ENCODE peak calls at places on chromosomes 11 and 22, in four cellular contexts. I, X, O and H are unnamed samples.
A peak's percentile ranks its signal among the peaks of the same experiment; 100 is the strongest.

GRCh38 chr11:72591785-72592490 is 82.3 kb downstream of the PDE2A start:
- DNase-seq in O (no peak), I (no peak), X (no peak), H (no peak)

GRCh38 chr11:47070769-47071168 is 105.9 kb downstream of the ARFGAP2 start:
- DNase-seq in X (no peak), O (no peak), I (no peak), H (no peak)

GRCh38 chr22:40009231-40009769 is 14.5 kb downstream of the FAM83F start:
- DNase-seq in O (no peak), X (no peak), I (peak; percentile 21), H (peak; percentile 63)

GRCh38 chr11:133964946-133965632 is 8.3 kb upstream of the IGSF9B start:
- DNase-seq in I (no peak), O (no peak), X (no peak), H (no peak)

GRCh38 chr22:36052505-36052941 is 23.9 kb upstream of the RBFOX2 start:
- DNase-seq in X (no peak), O (no peak), I (peak; percentile 60), H (no peak)

GRCh38 chr11:47276923-47277322 is 7.0 kb downstream of the MADD start:
- DNase-seq in I (no peak), X (no peak), O (no peak), H (no peak)

GRCh38 chr11:1864831-1865665 is 12.2 kb downstream of the LSP1 start:
- DNase-seq in O (no peak), X (no peak), I (no peak), H (no peak)

GRCh38 chr22:17158176-17158567 is 905 bp downstream of the HDHD5 start:
- DNase-seq in O (no peak), I (no peak), X (no peak), H (no peak)

GRCh38 chr11:70106757-70107156 is 28.6 kb downstream of the ANO1 start:
- DNase-seq in I (no peak), X (no peak), O (no peak), H (no peak)

GRCh38 chr11:15775051-15775541 is 581.2 kb downstream of the SOX6 start:
- DNase-seq in X (no peak), O (no peak), I (no peak), H (no peak)

GRCh38 chr11:12640926-12641849 is 33.0 kb upstream of the TEAD1 start:
- DNase-seq in X (peak; percentile 15), I (no peak), O (no peak), H (no peak)

GRCh38 chr11:12284321-12285050 is 92.9 kb upstream of the PARVA start:
- DNase-seq in O (no peak), X (no peak), I (no peak), H (no peak)

GRCh38 chr11:45026835-45027234 is 76.2 kb upstream of the TP53I11 start:
- DNase-seq in X (no peak), I (no peak), O (no peak), H (no peak)

GRCh38 chr11:118152552-118153471 is at the start of gene SCN4B:
- DNase-seq in X (no peak), O (no peak), I (peak; percentile 76), H (peak; percentile 81)

GRCh38 chr22:41479671-41480396 is 10.9 kb downstream of the ACO2 start:
- DNase-seq in I (no peak), X (no peak), O (no peak), H (peak; percentile 15)

GRCh38 chr22:49827307-49827852 is 293 bp downstream of the BRD1 start:
- DNase-seq in I (peak; percentile 78), O (no peak), X (no peak), H (no peak)

GRCh38 chr22:48494968-48495750 is 1332.5 kb downstream of the BRD1 start:
- DNase-seq in O (no peak), X (no peak), I (no peak), H (no peak)

GRCh38 chr11:85685131-85685819 is 720 bp downstream of the CCDC89 start:
- DNase-seq in I (no peak), X (no peak), O (no peak), H (no peak)

GRCh38 chr11:34840736-34841386 is 75.3 kb downstream of the APIP start:
- DNase-seq in X (peak; percentile 57), O (no peak), I (peak; percentile 40), H (peak; percentile 29)

GRCh38 chr11:46984987-46985386 is 48.4 kb downstream of the CSTPP1 start:
- DNase-seq in X (peak; percentile 84), O (no peak), I (no peak), H (no peak)

GRCh38 chr11:19499999-19500398 is 212.6 kb upstream of the NAV2 start:
- DNase-seq in O (no peak), X (no peak), I (no peak), H (no peak)

GRCh38 chr11:19502691-19503253 is 209.9 kb upstream of the NAV2 start:
- DNase-seq in I (no peak), X (no peak), O (no peak), H (no peak)

GRCh38 chr11:19493446-19493845 is 219.2 kb upstream of the NAV2 start:
- DNase-seq in I (no peak), O (no peak), X (no peak), H (no peak)

DNA sequence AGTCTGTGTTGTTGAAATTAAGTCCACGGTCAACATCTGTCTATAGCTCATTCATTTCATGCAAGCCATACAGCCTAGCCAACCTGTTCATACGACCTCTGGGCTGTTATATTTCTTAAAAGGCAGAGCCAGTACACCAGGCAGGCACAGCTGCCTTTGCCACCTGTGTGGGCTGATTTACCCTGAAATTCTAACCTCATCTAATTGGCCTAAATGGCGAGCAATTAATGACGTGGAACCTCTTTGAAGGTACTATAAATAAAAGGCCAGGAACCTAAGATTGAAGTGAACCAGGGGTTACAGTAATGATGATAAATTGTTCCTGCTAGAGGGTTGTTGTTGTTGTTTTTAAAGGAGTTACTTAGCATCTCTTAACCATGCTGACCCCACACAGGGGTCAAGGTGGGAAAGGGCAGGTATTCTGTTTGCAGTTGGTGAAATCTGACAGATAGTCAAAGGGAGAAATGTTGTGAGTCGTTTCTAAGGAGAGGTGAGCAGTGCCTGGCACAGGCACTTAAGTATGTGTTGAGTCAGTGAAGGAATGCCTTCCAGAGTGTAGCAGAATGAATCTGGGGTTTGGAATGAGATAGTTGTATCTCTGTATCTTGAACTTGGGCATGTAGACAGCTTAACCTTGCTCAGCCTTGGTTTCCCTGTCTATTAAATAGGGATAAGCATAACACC is 213.5 kb upstream of the NAV2 start:
- DNase-seq in X (no peak), I (no peak), O (no peak), H (no peak)
- TF ChIP-seq TCF7 in X (no peak), I (no peak), O (no peak), H (no peak)

DNA sequence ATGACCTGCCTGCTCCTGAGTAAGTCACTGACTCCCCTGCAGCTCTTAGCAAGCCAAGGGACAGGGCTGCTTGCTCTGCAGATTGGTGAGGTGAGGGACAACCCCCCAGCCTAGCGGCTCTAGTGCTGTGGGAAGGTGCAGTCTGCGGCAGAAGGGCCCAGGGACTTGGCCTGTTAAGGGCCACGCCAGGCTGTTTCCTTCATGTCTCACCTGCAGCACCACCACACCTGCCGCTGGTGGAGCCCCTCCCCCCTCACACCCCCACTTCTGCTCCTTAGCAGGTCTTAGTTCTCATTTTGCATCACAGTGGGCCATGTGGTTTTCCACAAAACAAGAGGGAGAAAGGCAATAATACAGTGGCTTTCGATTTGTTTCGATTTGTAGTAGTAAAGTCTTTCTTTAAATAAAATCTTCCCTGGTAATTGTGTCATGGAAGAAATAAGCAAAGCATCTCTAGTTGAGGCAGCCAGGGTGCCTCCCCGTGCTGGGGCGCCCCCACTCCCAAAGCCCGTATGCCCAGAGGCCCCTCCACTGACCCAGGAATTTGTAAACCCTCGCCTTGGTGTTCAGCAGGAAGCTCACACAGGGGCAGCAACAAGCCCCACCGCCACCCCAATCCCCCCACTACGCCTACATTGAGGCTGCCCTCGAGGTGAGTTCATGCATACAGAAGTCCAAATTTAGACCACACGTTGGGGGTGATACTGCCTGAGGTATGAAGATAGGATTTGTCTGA is 86.5 kb upstream of the CLDN5 start:
- DNase-seq in I (no peak), O (no peak), X (no peak), H (peak; percentile 56)
- TF ChIP-seq USF2 in I (no peak), O (no peak), X (no peak), H (no peak)

DNA sequence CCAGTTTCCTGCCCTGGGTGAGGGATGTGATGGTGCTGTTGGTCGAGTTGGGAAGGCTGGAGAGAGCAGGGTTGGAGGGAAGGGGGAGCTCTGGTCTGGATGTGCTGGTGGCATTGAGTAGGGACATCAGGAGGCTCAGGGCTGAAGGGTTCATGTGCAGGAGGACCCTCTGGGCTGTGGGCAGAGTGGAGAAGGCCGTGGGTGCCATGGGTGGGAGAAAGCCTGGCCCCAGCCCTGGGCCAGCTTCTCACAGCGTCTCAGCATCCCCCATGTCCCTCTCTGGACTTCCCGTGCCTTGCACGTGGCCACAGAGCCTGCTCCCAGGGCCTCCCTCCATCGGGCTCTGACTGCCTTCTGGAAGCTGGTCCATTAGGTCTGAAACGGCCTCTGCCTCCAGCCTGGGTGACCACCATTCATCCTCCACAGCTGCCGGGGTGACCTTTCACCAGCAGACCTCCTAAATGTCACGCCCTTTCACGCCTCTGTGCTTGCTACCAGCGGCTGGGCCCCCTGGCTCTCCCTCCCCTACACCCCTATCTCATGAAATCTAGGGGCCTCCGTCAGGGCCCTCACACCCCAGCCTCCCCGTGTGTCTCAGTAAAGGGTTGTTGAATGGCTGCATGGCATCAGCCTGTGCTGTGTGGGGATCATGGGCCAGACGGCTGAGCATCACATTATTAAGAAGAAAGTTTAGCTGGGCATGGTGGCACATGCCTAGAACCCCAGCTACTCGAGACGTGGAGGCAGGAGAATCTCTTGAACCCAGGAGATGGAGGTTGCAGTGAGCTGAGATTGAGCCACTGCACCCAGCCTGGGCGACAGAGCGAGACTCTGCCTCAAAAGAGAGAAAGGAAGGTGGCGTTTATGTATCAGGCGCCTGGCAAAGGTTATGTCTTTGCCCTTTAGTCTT is 25.5 kb downstream of the MYO7A start:
- DNase-seq in X (no peak), I (no peak), O (no peak), H (no peak)
- TF ChIP-seq TCF7 in X (no peak), I (no peak), O (no peak), H (no peak)

GRCh38 chr22:23828800-23829680 is 9.8 kb downstream of the DERL3 start:
- DNase-seq in O (no peak), X (no peak), I (no peak), H (no peak)

GRCh38 chr22:23825246-23825905 is 13.4 kb downstream of the DERL3 start:
- DNase-seq in I (no peak), O (no peak), X (no peak), H (no peak)

GRCh38 chr22:23824476-23825245 is 14.1 kb downstream of the DERL3 start:
- DNase-seq in I (no peak), X (no peak), O (no peak), H (no peak)

GRCh38 chr22:23827351-23827995 is 11.3 kb downstream of the DERL3 start:
- DNase-seq in X (no peak), O (no peak), I (no peak), H (no peak)

DNA sequence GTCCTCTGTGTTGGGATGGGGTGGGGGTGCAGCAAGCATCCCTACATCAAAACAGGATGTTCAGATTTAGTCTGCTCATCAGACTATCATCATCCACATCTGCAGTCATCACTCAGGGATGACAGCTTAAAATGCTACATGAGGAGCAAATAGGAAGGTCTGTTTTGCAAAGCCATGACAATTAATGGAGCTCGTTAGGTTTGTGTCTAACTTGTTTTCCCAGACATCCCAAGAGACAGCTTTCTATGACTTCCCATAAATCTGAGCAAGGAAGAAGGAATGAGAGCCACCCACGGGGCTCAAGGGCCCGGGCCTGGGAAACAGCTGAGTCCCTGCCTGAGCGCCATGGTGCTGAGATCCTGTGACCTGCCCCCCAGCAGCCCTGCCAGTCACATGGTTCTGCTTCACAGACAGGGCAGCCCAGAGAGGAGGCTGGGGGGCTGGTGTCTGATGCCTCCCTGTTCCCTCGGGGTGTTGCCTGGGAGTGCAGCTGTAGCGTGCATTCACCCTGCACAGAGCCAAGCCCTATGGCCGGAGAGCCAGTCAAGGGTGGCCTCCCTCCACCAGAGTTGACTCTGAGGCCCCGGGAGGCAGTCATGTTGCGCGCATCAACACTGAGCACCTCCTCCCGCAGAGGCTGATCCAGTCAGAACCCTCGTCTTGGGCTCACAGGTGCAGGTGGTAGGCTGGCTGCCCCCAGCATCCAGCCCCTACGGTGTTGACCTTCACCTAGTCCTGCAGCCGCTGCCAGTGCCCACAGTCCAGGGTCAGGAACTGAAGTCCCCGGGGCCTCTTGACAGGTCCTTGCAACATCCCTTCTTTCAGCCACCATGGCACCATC is 12.1 kb downstream of the DERL3 start:
- DNase-seq in O (no peak), I (no peak), X (no peak), H (no peak)
- TF ChIP-seq USF2 in O (no peak), I (no peak), X (no peak), H (no peak)